ENCODE peak calls at places on chromosomes 12 and 14, in six cellular contexts. L, I, T, Q, F and R are unnamed samples.

GRCh38 chr12:120817559-120818330 is 86.4 kb downstream of the SPPL3 start:
- DNase-seq in F (no peak), L (no peak), I (no peak), T (no peak), Q (no peak), R (no peak)

GRCh38 chr14:52798826-52799225 is 7.4 kb upstream of the GNPNAT1 start:
- DNase-seq in I (no peak), Q (no peak), L (no peak), F (no peak), T (no peak), R (no peak)

GRCh38 chr14:99393059-99393655 is 87.5 kb downstream of the SETD3 start:
- DNase-seq in F (no peak), T (peak; percentile 61), Q (peak; percentile 74), I (no peak), L (peak; percentile 20), R (no peak)

GRCh38 chr12:19482036-19482435 is 42.7 kb downstream of the AEBP2 start:
- DNase-seq in L (peak; percentile 3), I (no peak), F (no peak), Q (no peak), T (no peak), R (no peak)

GRCh38 chr12:125211464-125211863 is 146.2 kb downstream of the AACS start:
- DNase-seq in Q (no peak), T (no peak), I (no peak), L (no peak), F (no peak), R (no peak)

GRCh38 chr14:52950410-52950897 is 396 bp downstream of the FERMT2 start:
- DNase-seq in Q (peak; percentile 63), I (no peak), L (peak; percentile 56), F (peak; percentile 27), T (peak; percentile 62), R (peak; percentile 19)

GRCh38 chr14:58146399-58146798 is 5.6 kb downstream of the ARMH4 start:
- DNase-seq in L (no peak), T (no peak), I (no peak), Q (no peak), F (no peak), R (no peak)

GRCh38 chr12:77130193-77130592 is 64.8 kb upstream of the E2F7 start:
- DNase-seq in L (no peak), I (no peak), F (no peak), Q (no peak), T (no peak), R (no peak)

GRCh38 chr14:32623300-32624093 is 294.4 kb downstream of the AKAP6 start:
- DNase-seq in T (no peak), I (no peak), F (peak; percentile 50), L (peak; percentile 31), Q (no peak), R (no peak)

GRCh38 chr12:2891240-2892053 is 756 bp downstream of the TULP3 start:
- DNase-seq in F (peak; percentile 48), L (peak; percentile 56), Q (peak; percentile 54), T (no peak), I (no peak), R (peak; percentile 52)

GRCh38 chr12:88952543-88952942 is 372.3 kb upstream of the KITLG start:
- DNase-seq in F (peak; percentile 44), I (no peak), T (no peak), L (peak; percentile 47), Q (no peak), R (no peak)

GRCh38 chr12:106239241-106239950 is 8.4 kb downstream of the CKAP4 start:
- DNase-seq in T (no peak), L (no peak), F (no peak), Q (no peak), I (no peak), R (no peak)

GRCh38 chr14:89186850-89187376 is 230.1 kb downstream of the FOXN3 start:
- DNase-seq in T (no peak), F (no peak), Q (no peak), I (no peak), L (no peak), R (no peak)

GRCh38 chr12:19144985-19145384 is 15.5 kb downstream of the PLEKHA5 start:
- DNase-seq in I (no peak), Q (no peak), T (no peak), L (no peak), F (no peak), R (no peak)

GRCh38 chr14:32364941-32365340 is 35.8 kb downstream of the AKAP6 start:
- DNase-seq in Q (no peak), I (no peak), L (no peak), F (peak; percentile 19), T (no peak), R (no peak)

GRCh38 chr12:31588976-31589375 is 2.0 kb downstream of the DENND5B start:
- DNase-seq in T (no peak), F (no peak), Q (no peak), I (no peak), L (no peak), R (no peak)

GRCh38 chr14:61584258-61584657 is 111.1 kb upstream of the HIF1A start:
- DNase-seq in Q (no peak), F (peak; percentile 76), L (peak; percentile 76), I (no peak), T (no peak), R (peak; percentile 80)

GRCh38 chr14:90248594-90248993 is 7.8 kb upstream of the PSMC1 start:
- DNase-seq in I (no peak), Q (no peak), L (no peak), F (no peak), T (no peak), R (no peak)

GRCh38 chr12:68375701-68376469 is 43.7 kb upstream of the MDM1 start:
- DNase-seq in L (no peak), I (no peak), Q (no peak), F (no peak), T (no peak), R (no peak)

GRCh38 chr12:24530689-24531088 is 418.2 kb downstream of the BCAT1 start:
- DNase-seq in F (no peak), I (no peak), L (no peak), T (no peak), Q (no peak), R (no peak)

GRCh38 chr12:38586652-38587219 is 270.2 kb downstream of the ALG10B start:
- DNase-seq in Q (no peak), I (no peak), T (no peak), L (peak; percentile 65), F (no peak), R (no peak)
- TF ChIP-seq CTCF in Q (no peak), I (no peak), T (no peak), L (no peak), F (no peak), R (no peak)

DNA sequence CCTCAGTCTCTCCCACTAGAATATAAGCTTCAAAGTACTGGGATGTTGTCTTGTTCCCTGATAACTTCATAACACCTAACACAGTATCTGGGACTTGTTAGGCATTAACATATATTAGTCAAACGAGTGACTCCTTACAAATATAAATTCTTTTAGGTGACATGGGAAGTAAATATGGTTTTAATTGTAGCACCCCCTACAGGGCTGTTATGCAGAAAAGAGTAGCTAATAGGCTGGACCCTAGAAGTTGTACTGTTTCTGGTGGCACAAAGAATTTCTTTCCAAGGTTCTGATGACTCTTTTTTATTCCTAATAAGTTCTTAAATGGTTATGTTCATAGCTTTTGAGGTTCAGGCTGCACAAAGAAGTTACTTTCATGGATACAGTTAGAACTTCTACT is 29.8 kb downstream of the GPATCH2L start:
- DNase-seq in I (no peak), F (no peak), L (no peak), T (no peak), Q (no peak), R (no peak)
- TF ChIP-seq CTCF in I (peak; percentile 37), F (peak; percentile 71), L (peak; percentile 12), T (no peak), Q (no peak), R (peak; percentile 55)

GRCh38 chr12:53115891-53116675 is 12.8 kb downstream of the SOAT2 start:
- DNase-seq in L (no peak), F (no peak), I (no peak), Q (no peak), T (peak; percentile 12), R (no peak)
- TF ChIP-seq CTCF in L (no peak), F (no peak), I (no peak), Q (no peak), T (no peak), R (no peak)

GRCh38 chr12:96770239-96770780 is 136.7 kb upstream of the NEDD1 start:
- DNase-seq in Q (no peak), T (no peak), F (peak; percentile 1), I (no peak), L (no peak), R (no peak)

DNA sequence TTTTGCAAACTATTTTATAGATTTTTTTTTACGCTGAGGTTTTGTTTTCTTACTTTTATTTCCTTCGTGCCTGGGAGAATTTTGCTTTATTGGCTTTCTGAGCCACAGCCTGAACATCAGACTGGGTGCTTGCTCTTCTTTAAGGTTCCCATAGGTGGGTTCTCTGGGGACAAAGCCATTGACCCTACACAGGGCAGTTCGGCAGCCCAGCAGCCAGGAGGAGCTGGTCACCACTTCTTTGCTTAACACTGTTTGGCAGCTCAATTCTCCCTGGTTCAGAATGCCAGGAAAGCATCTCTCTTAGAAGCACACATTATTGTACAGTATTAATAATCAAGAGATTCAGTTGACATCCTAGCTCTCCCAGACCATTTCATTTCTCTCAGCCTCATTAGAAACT is 140.8 kb upstream of the NEDD1 start:
- DNase-seq in Q (peak; percentile 37), I (no peak), L (no peak), T (no peak), F (peak; percentile 12), R (no peak)
- TF ChIP-seq CTCF in Q (no peak), I (no peak), L (peak; percentile 41), T (no peak), F (peak; percentile 67), R (peak; percentile 15)

GRCh38 chr12:29589852-29590251 is 92.4 kb upstream of the OVCH1 start:
- DNase-seq in F (no peak), L (no peak), Q (no peak), I (no peak), T (no peak), R (no peak)

GRCh38 chr12:29595071-29595755 is 97.7 kb upstream of the OVCH1 start:
- DNase-seq in F (no peak), T (no peak), L (no peak), I (no peak), Q (no peak), R (no peak)

GRCh38 chr12:29589271-29589670 is 91.8 kb upstream of the OVCH1 start:
- DNase-seq in L (no peak), Q (no peak), F (no peak), I (no peak), T (no peak), R (no peak)

GRCh38 chr12:29593001-29593400 is 95.5 kb upstream of the OVCH1 start:
- DNase-seq in T (no peak), Q (no peak), F (no peak), I (no peak), L (no peak), R (no peak)

DNA sequence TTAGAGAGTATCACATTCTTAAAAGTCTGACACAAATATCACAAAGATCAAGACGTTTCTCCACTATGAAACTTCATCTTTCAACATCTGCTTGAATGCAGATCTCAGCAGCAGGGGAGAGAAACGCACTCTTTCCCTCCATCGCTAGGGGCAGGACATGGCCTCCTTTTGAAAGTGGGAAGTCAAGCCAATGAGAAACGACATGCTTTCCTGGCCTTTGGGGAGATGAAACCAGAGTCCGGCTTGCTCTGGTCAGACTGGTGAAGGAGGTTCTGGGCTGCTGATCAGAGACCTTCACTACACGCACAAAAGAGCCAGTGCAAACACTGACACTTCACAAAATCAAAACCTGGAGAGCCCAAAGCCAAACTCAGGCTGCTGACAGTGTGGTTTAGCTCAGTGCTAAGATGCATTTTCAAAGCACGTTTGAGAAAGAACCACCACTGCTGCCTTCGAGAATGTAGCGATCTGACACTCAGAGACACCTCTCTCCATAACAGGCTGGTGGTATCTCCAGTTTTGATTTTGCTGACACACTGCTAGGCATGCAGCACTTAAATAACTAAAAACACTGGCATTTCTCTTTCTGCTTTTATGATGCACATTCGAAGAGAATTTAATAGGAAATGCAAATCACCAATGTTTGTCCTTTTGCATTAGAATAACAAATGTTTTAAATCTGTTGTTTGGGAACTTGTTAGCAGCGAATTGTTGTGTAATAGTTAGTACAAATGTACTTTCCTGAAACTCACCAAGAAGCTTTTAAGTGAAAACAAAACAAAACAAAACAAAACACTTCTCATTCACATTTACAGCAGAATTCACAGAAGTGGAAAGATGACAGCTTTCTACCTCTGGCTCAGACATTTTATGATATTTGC is 93.9 kb upstream of the OVCH1 start:
- DNase-seq in L (no peak), F (no peak), T (no peak), I (no peak), Q (peak; percentile 50), R (no peak)
- TF ChIP-seq CTCF in L (no peak), F (no peak), T (no peak), I (no peak), Q (no peak), R (no peak)